ENCODE peak calls at places on chromosomes 16 and 17, in four cellular contexts. U, R, Z and A are unnamed samples.

GRCh38 chr17:1076982-1077302 is 80.0 kb downstream of the TIMM22 start:
- DNase-seq in R (no peak), Z (no peak), U (no peak), A (no peak)

GRCh38 chr17:82022310-82022980 is at the start of gene CENPX:
- DNase-seq in R (peak), U (no peak), Z (no peak), A (no peak)

GRCh38 chr17:58141505-58141904 is 6.7 kb upstream of the OR4D1 start:
- DNase-seq in R (no peak), Z (no peak), U (no peak), A (no peak)

GRCh38 chr16:83967091-83967490 is 953 bp upstream of the NECAB2 start:
- DNase-seq in U (no peak), Z (no peak), R (peak), A (no peak)

GRCh38 chr16:84842516-84843148 is 22.8 kb downstream of the CRISPLD2 start:
- DNase-seq in U (no peak), Z (no peak), R (peak), A (no peak)

GRCh38 chr17:82047914-82048570 is 3.6 kb downstream of the RFNG start:
- DNase-seq in R (peak), Z (no peak), U (no peak), A (no peak)

GRCh38 chr16:81601008-81601428 is 156.4 kb downstream of the CMIP start:
- DNase-seq in U (no peak), Z (no peak), R (peak), A (peak)

GRCh38 chr17:57549468-57549867 is 195.6 kb downstream of the CCDC182 start:
- DNase-seq in R (no peak), Z (no peak), U (no peak), A (no peak)

GRCh38 chr16:2458887-2459646 is 842 bp upstream of the TEDC2 start:
- DNase-seq in U (no peak), Z (no peak), R (peak), A (no peak)

GRCh38 chr16:77918792-77919707 is 103.3 kb upstream of the CLEC3A start:
- DNase-seq in R (peak), Z (no peak), U (no peak), A (no peak)

GRCh38 chr16:62041401-62041800 is 5.2 kb upstream of the CDH8 start:
- DNase-seq in Z (peak), U (no peak), R (no peak), A (no peak)

GRCh38 chr17:16516594-16517018 is 24.6 kb upstream of the LRRC75A start:
- DNase-seq in U (no peak), R (peak), Z (no peak), A (peak)
- H3K4me3 ChIP-seq in U (no peak), R (peak), Z (peak), A (no peak)

DNA sequence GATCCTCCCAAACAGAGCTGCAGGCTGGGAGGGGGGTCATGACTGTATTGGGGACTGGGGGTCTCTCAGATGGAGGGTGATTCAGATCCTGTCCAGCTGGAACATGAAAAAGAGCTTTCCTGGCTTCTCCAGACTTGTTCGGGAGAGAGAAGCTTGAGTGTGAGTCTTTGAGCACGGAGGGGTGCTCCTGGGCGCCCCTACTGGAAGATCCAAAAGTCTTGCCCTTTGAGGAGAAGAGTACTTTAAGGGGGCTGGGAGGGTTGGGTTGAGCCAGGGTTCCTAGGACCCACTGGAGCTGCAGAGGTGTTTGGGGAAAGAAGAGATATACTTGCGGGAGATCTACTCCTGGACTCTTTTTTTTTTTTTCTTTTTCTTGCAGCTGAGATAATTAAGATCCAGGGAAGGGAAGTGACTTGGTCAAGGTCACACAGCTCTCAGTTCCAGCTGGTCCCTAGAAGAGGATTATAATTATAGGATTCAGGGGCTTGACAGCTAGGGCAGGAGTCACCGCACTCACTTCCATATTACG is 8.4 kb downstream of the RARA start:
- DNase-seq in R (peak), Z (no peak), U (no peak), A (no peak)
- TF ChIP-seq CTCF in R (peak), Z (peak), U (peak), A (peak)

DNA sequence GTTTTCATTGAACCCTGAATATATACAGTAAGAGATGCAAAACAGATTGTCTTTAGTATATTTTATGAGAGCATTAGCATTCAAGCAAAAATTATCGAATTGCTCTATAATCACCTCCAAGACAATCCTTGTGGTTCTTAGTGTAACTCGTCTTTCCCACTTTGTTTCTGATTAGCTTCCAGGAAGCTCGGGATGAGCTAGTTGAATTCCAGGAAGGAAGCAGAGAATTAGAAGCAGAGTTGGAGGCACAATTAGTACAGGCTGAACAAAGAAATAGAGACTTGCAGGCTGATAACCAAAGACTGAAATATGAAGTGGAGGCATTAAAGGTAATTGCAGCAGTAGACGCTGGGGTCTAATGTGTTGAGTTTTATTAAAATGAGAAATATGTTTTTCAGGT is 9.9 kb downstream of the NDEL1 start:
- DNase-seq in U (no peak), R (no peak), Z (no peak), A (no peak)
- H3K4me3 ChIP-seq in U (no peak), R (no peak), Z (no peak), A (no peak)

GRCh38 chr17:14882131-14882530 is 383.0 kb downstream of the PMP22 start:
- DNase-seq in R (no peak), U (no peak), Z (no peak), A (no peak)

DNA sequence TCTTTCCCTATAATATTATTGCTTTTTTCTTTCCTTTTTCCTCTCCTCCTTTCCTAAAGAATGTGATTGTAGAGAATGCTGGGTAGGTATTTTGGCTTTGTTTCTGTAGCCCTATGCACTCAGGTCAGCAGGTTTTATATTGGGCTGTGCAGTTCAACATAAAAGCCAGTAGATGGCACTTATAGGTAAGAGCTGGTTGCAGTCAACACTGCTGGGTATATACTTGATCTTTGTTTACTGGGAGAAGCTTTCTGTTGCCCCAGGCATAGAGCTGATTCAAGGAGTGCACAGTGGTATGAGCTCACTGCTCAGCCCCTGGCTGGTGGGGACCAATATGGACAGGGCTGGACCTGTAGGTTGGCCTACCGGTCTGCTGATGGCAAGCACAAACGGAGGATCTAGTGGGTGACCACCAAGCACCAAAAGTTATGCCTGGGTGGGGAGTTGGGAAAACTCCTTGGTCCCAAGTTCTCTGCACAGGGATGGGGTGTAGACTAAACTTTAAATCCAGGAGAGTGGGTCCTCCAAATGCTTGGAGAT is 378.9 kb downstream of the PMP22 start:
- DNase-seq in U (no peak), Z (no peak), R (no peak), A (no peak)
- TF ChIP-seq CTCF in U (peak), Z (peak), R (peak), A (peak)

DNA sequence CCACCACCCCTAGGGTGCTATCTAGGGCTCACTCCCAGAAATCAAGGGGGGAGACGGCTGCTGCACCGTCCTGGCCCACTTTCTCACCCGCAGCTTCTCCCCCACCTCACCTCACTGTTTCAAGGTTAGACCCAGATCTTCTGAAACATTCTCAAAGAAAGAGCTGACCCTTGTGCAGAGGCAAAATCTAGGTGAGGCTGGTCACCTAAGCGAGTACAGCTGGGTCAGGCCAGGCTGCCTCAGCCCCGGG is 27.0 kb downstream of the GNPTG start:
- DNase-seq in R (no peak), Z (no peak), U (no peak), A (peak)
- H3K4me3 ChIP-seq in R (peak), Z (peak), U (peak), A (peak)

DNA sequence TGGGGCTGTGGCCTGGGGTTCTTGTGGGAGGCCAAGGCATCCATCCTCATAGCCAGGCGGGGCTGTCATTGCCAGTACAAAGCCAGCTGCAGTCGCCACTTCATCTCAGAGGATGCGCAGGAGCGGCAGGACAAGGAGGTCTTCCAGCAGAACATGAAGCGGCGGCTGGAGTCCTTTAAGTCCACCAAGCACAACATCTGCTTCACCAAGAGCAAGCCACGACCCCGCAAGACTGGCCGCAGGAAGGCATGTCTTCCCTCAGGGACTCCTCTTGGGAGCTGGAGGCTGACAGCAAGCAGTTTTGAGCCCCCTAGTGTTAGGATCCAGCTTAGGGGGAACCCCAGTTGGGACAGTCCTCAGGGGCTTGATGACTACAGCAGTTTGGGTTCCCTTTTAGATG is 15.1 kb upstream of the PLEKHG4 start:
- DNase-seq in R (peak), U (no peak), Z (no peak), A (no peak)
- TF ChIP-seq CTCF in R (peak), U (peak), Z (peak), A (peak)

GRCh38 chr16:67279296-67280089 is at the start of gene PLEKHG4:
- DNase-seq in Z (no peak), U (peak), R (peak), A (no peak)

GRCh38 chr16:67277999-67278772 is 1.1 kb upstream of the PLEKHG4 start:
- DNase-seq in U (no peak), Z (peak), R (peak), A (no peak)

GRCh38 chr16:67280090-67281015 is 1.0 kb downstream of the PLEKHG4 start:
- DNase-seq in R (peak), U (no peak), Z (no peak), A (no peak)

GRCh38 chr16:67277294-67277998 is 1.9 kb upstream of the PLEKHG4 start:
- DNase-seq in R (peak), U (no peak), Z (peak), A (peak)

DNA sequence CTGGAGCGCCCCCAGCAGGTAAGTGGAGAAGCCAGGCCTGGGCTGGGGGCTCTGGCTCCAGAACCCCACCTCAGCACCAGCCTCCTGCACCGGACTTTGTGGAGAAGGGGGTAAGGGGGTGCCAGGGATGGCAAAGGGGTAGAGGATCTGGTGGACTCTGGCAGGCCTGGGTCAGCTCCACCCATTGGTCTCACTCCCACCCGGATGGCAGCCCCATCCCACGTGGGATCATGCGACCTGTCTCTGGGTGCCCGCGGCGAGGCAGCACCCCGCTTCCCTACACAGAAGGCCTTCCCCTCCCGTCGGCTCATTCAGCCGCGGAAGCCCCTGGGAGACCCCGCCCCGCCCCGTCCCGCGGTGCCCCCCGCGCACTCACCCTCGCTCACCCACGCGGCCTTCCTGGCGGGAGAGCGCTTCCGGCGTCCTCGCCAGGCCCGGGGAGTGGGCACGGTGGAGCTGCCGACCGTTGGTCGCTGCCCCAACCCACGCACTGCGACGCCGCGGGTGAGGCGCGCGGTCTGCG is 498 bp upstream of the PLEKHG4 start:
- DNase-seq in R (peak), U (no peak), Z (no peak), A (no peak)
- H3K4me3 ChIP-seq in R (peak), U (peak), Z (peak), A (peak)

GRCh38 chr16:50354629-50355456 is 13.9 kb downstream of the BRD7 start:
- DNase-seq in U (no peak), Z (no peak), R (no peak), A (no peak)
- TF ChIP-seq CTCF in U (peak), Z (peak), R (peak), A (peak)